ENCODE peak calls at places on chromosomes 4 and X, in seven cellular contexts. T is left ventricle myocardium inferior, L is HFF-Myc, G is HepG2, Z is osteoblast, E is cardiac fibroblast, H is GM06990. N is an unnamed sample.

GRCh38 chr4:183173580-183174526 is 74.8 kb downstream of the WWC2 start:
- DNase-seq in T (no peak), L (no peak), G (no peak), Z (no peak), E (peak), H (no peak), N (peak)

GRCh38 chr4:107359208-107359607 is 323.1 kb upstream of the DKK2 start:
- DNase-seq in T (no peak), L (no peak), G (no peak), Z (no peak), E (no peak), H (no peak), N (no peak)

GRCh38 chr4:117965608-117966007 is 68.7 kb upstream of the NDST3 start:
- DNase-seq in T (no peak), L (no peak), G (no peak), Z (no peak), E (no peak), H (no peak), N (no peak)

GRCh38 chrX:31550169-31550568 is 478.3 kb upstream of the FTHL17 start:
- DNase-seq in T (no peak), L (no peak), G (no peak), Z (no peak), E (no peak), H (no peak), N (no peak)

GRCh38 chrX:109856974-109857373 is 123.9 kb upstream of the ACSL4 start:
- DNase-seq in T (no peak), L (no peak), G (peak), Z (no peak), E (peak), H (peak), N (no peak)

GRCh38 chrX:20269848-20270556 is 3.3 kb upstream of the RPS6KA3 start:
- DNase-seq in T (no peak), L (no peak), G (no peak), Z (peak), E (no peak), H (no peak), N (no peak)

GRCh38 chr4:8768357-8768999 is 103.2 kb downstream of the HMX1 start:
- DNase-seq in T (peak), L (no peak), G (no peak), Z (peak), E (no peak), H (no peak), N (no peak)

GRCh38 chr4:87975466-87975865 is at the start of gene SPP1:
- DNase-seq in T (no peak), L (no peak), G (peak), Z (no peak), E (peak), H (no peak), N (peak)

GRCh38 chr4:89599026-89599425 is 237.9 kb downstream of the SNCA start:
- DNase-seq in T (no peak), L (no peak), G (no peak), Z (no peak), E (no peak), H (no peak), N (no peak)

GRCh38 chr4:25088342-25088952 is 57.7 kb upstream of the LGI2 start:
- DNase-seq in T (peak), L (peak), G (no peak), Z (no peak), E (peak), H (peak), N (no peak)

GRCh38 chr4:81562093-81562492 is 90.4 kb upstream of the RASGEF1B start:
- DNase-seq in T (no peak), L (no peak), G (no peak), Z (no peak), E (no peak), H (peak), N (no peak)

GRCh38 chr4:40462326-40462725 is 127.2 kb downstream of the CHRNA9 start:
- DNase-seq in T (no peak), L (no peak), G (no peak), Z (no peak), E (no peak), H (peak), N (no peak)

GRCh38 chr4:81854406-81854805 is 382.7 kb upstream of the RASGEF1B start:
- DNase-seq in T (no peak), L (no peak), G (no peak), Z (no peak), E (no peak), H (no peak), N (no peak)

GRCh38 chrX:40167240-40168182 is 69.8 kb upstream of the BCOR start:
- DNase-seq in T (no peak), L (no peak), G (no peak), Z (peak), E (no peak), H (no peak), N (no peak)

GRCh38 chr4:2073808-2074481 is 14.8 kb downstream of the NAT8L start:
- DNase-seq in T (no peak), L (no peak), G (no peak), Z (peak), E (no peak), H (no peak), N (no peak)

GRCh38 chrX:1727531-1728027 is 112.7 kb downstream of the ASMT start:
- DNase-seq in T (no peak), L (no peak), G (peak), Z (no peak), E (no peak), H (no peak), N (no peak)

GRCh38 chrX:23100826-23101225 is 101.1 kb downstream of the DDX53 start:
- DNase-seq in T (no peak), L (no peak), G (no peak), Z (no peak), E (no peak), H (no peak), N (no peak)

GRCh38 chr4:176499518-176499917 is 179.8 kb downstream of the SPCS3 start:
- DNase-seq in T (no peak), L (peak), G (no peak), Z (peak), E (peak), H (no peak), N (no peak)

GRCh38 chr4:86178216-86178615 is 181.6 kb downstream of the MAPK10 start:
- DNase-seq in T (no peak), L (no peak), G (no peak), Z (no peak), E (no peak), H (no peak), N (no peak)

GRCh38 chr4:28179126-28179525 is 1318.5 kb downstream of the STIM2 start:
- DNase-seq in T (no peak), L (no peak), G (no peak), Z (no peak), E (no peak), H (no peak), N (no peak)

GRCh38 chr4:117783716-117784115 is 250.6 kb upstream of the NDST3 start:
- DNase-seq in T (no peak), L (no peak), G (no peak), Z (no peak), E (no peak), H (no peak), N (peak)

GRCh38 chr4:41212221-41213203 is 1.8 kb downstream of the APBB2 start:
- DNase-seq in T (no peak), L (peak), G (peak), Z (peak), E (peak), H (no peak), N (no peak)

GRCh38 chr4:3291969-3292570 is 751 bp upstream of the RGS12 start:
- DNase-seq in T (peak), L (no peak), G (peak), Z (peak), E (peak), H (no peak), N (no peak)

GRCh38 chr4:1243451-1244080 is 5.4 kb downstream of the CTBP1 start:
- DNase-seq in T (peak), L (no peak), G (no peak), Z (peak), E (no peak), H (peak), N (no peak)

GRCh38 chrX:35786271-35786670 is 11.9 kb upstream of the MAGEB16 start:
- DNase-seq in T (no peak), L (no peak), G (no peak), Z (no peak), E (no peak), H (no peak), N (no peak)

GRCh38 chr4:140688711-140689598 is 67.2 kb downstream of the TBC1D9 start:
- DNase-seq in T (no peak), L (no peak), G (no peak), Z (peak), E (no peak), H (no peak), N (no peak)

GRCh38 chr4:141425124-141425523 is 204.4 kb downstream of the ZNF330 start:
- DNase-seq in T (no peak), L (no peak), G (no peak), Z (no peak), E (peak), H (no peak), N (peak)

DNA sequence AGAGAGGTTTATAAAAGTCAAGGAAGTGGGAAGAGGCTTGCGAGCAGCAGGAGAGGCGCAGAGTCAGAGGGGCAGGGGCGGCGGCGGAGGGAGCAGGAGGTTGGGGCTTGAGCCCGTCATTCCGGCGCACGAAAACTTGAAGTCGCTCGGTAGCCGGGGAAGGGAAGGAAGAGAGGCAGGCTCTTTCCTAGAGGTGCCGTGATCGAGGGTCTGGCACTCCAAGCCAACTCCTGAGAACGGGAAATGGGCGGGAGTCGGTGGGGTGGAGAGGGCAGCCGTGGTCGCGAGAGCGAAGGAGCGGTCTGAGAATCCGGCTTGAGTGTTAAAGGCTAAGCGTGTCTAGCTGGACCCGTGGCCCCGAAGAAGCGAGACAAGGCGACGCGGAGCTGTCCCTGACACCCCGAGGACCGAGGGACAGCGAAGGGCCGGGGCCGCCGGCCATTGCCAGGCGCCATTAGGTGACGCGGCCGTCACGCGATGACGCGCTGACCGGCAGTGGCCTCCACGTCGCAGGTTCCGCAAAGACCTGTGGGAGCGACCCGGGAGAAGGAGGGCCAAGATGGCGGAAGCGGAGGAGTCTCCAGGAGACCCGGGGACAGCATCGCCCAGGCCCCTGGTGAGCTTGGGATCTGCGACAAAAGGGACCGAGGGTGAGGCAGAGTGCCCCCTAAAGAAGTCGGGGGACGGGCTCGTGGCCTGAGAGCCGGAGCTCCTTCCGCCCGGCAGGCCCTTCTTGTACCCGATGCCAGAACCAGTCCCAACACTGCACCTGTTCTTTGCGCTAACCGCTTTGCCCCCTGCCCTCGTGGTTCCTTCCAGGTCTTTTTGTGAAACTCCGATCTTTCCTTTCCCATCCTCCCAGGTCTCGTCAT is at the start of gene YIPF6:
- DNase-seq in T (peak), L (peak), G (peak), Z (peak), E (peak), H (peak), N (no peak)
- TF ChIP-seq CTCF in T (no peak), L (no peak), G (no peak), Z (no peak), E (no peak), H (no peak), N (no peak)

GRCh38 chrX:149830192-149830873 is 48.6 kb downstream of the MAGEA9 start:
- DNase-seq in T (no peak), L (no peak), G (no peak), Z (peak), E (peak), H (peak), N (no peak)
- H3K4me3 ChIP-seq in T (peak), L (peak), G (no peak), Z (peak), E (peak), H (peak), N (peak)

GRCh38 chrX:88612870-88613329 is 134.1 kb upstream of the CPXCR1 start:
- DNase-seq in T (no peak), L (no peak), G (peak), Z (no peak), E (peak), H (no peak), N (no peak)

GRCh38 chrX:88613338-88613737 is 133.7 kb upstream of the CPXCR1 start:
- DNase-seq in T (no peak), L (no peak), G (peak), Z (no peak), E (peak), H (no peak), N (no peak)
- TF ChIP-seq CTCF in T (peak), L (no peak), G (peak), Z (peak), E (peak), H (peak), N (no peak)

GRCh38 chr4:147860960-147861359 is 129.1 kb downstream of the ARHGAP10 start:
- DNase-seq in T (no peak), L (no peak), G (no peak), Z (no peak), E (no peak), H (no peak), N (no peak)
- H3K4me3 ChIP-seq in T (no peak), L (no peak), G (no peak), Z (no peak), E (no peak), H (no peak), N (no peak)

DNA sequence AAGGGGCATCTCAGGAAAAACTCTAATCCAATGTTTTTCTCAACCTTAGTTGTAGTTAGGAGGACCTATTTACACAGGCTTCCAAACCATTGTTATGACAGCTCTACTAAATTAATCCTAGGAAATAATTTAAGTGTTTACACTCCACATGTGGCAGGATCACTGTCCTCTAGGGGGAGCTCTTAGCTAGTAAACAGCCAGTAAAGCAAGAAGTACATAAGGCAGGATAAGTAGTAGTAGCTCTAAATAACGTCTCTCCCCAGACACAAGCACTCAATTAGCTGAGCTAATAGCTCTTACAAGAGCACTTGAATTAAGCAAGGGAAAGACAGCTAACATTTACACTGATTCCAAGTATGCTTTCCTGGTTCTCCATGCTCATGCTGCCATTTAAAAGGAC is 37.3 kb downstream of the NUDT11 start:
- DNase-seq in T (no peak), L (no peak), G (peak), Z (no peak), E (peak), H (no peak), N (no peak)
- TF ChIP-seq CTCF in T (peak), L (peak), G (no peak), Z (peak), E (peak), H (peak), N (peak)

GRCh38 chr4:131584587-131584986 is 1564.5 kb upstream of the PCDH10 start:
- DNase-seq in T (no peak), L (no peak), G (no peak), Z (no peak), E (no peak), H (no peak), N (no peak)
- H3K4me3 ChIP-seq in T (no peak), L (no peak), G (no peak), Z (no peak), E (no peak), H (no peak), N (no peak)

GRCh38 chr4:92045718-92046117 is 258.0 kb upstream of the GRID2 start:
- DNase-seq in T (no peak), L (no peak), G (no peak), Z (no peak), E (no peak), H (no peak), N (no peak)

GRCh38 chr4:92050875-92051274 is 252.9 kb upstream of the GRID2 start:
- DNase-seq in T (no peak), L (no peak), G (no peak), Z (no peak), E (no peak), H (no peak), N (no peak)

DNA sequence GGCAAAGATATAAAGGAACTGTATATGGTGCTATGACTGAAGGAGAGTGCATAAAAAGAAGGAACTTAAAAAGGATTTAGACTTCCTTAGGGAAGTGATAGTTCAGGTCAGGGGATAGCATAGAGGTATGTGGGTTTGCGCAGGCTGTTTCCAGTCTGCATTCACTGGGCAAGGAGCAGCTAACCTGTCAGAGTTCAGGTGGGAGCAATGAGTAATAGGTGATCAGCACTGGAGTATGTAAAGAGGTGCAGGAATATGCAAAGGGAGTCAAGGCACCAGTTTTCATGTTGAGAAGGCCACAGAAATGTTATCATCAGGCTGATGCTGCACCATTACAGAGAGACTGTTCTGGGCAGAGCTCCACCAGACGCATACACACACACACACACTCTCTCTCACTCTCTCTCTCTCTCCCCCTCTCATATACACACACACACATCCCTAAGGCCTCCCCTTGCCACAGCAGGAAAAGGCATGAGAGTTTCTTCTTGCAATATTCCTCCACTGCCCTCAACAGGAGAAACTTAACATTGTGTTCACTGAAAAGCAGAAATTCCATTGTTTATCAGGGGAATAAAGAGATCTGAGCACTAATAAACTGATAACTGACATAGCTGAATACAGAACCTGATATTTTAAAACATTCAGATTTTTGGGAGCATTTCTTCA is 256.4 kb upstream of the GRID2 start:
- DNase-seq in T (no peak), L (no peak), G (no peak), Z (no peak), E (peak), H (no peak), N (peak)
- TF ChIP-seq CTCF in T (peak), L (no peak), G (peak), Z (no peak), E (no peak), H (no peak), N (peak)

GRCh38 chr4:42654606-42655005 is 2.3 kb downstream of the ATP8A1 start:
- DNase-seq in T (no peak), L (no peak), G (peak), Z (peak), E (peak), H (no peak), N (no peak)
- H3K4me3 ChIP-seq in T (peak), L (no peak), G (no peak), Z (no peak), E (no peak), H (peak), N (no peak)

GRCh38 chr4:185713731-185714130 is 98.3 kb downstream of the SORBS2 start:
- DNase-seq in T (no peak), L (no peak), G (peak), Z (no peak), E (no peak), H (no peak), N (no peak)
- TF ChIP-seq CTCF in T (no peak), L (no peak), G (no peak), Z (no peak), E (no peak), H (no peak), N (no peak)